ENCODE peak calls at places on chromosomes 6 and 20, in eight cellular contexts. D is IMR-90; L is Peyer's patch; I is neuronal stem cell; U is GM23338; R is psoas muscle; O is adipocyte; Z is CD8-positive, alpha-beta memory T cell. E is an unnamed sample. For H3K36me3, the result is how much of the 10 kb centered on the place peaks cover.

GRCh38 chr6:83311231-83311630 is 118.1 kb downstream of the RWDD2A start:
- DNase-seq in D (peak), L (no peak), I (no peak), U (no peak), R (no peak), O (no peak), Z (no peak), E (no peak)

GRCh38 chr20:45014671-45015415 is 48.5 kb downstream of the STK4 start:
- DNase-seq in D (peak), L (no peak), I (no peak), U (no peak), R (no peak), O (peak), Z (no peak), E (no peak)

GRCh38 chr6:13559251-13559650 is 15.2 kb upstream of the SIRT5 start:
- DNase-seq in D (no peak), L (no peak), I (no peak), U (no peak), R (no peak), O (no peak), Z (no peak), E (no peak)

GRCh38 chr6:168684471-168684870 is 243.5 kb downstream of the SMOC2 start:
- DNase-seq in D (no peak), L (no peak), I (no peak), U (no peak), R (no peak), O (no peak), Z (no peak), E (no peak)

GRCh38 chr6:126720326-126720725 is 380.4 kb downstream of the CENPW start:
- DNase-seq in D (peak), L (no peak), I (no peak), U (no peak), R (no peak), O (peak), Z (no peak), E (no peak)

GRCh38 chr20:56516631-56517030 is 7.9 kb upstream of the FAM209A start:
- DNase-seq in D (no peak), L (no peak), I (no peak), U (no peak), R (no peak), O (no peak), Z (no peak), E (no peak)

GRCh38 chr20:44832724-44833123 is 22.4 kb upstream of the RIMS4 start:
- DNase-seq in D (no peak), L (no peak), I (no peak), U (peak), R (no peak), O (peak), Z (no peak), E (no peak)

GRCh38 chr20:61915101-61915500 is 150.6 kb downstream of the TAF4 start:
- DNase-seq in D (no peak), L (no peak), I (no peak), U (no peak), R (no peak), O (no peak), Z (no peak), E (no peak)

GRCh38 chr6:135938588-135939215 is 87.2 kb downstream of the PDE7B start:
- DNase-seq in D (peak), L (no peak), I (no peak), U (peak), R (peak), O (peak), Z (no peak), E (no peak)

GRCh38 chr6:27332692-27333641 is 20.9 kb upstream of the POM121L2 start:
- DNase-seq in D (peak), L (no peak), I (peak), U (peak), R (no peak), O (peak), Z (peak), E (no peak)

GRCh38 chr6:136016228-136017225 is 165.0 kb downstream of the PDE7B start:
- DNase-seq in D (no peak), L (no peak), I (no peak), U (no peak), R (no peak), O (no peak), Z (no peak), E (no peak)

GRCh38 chr6:132369526-132369925 is 31.7 kb downstream of the MOXD1 start:
- DNase-seq in D (peak), L (no peak), I (no peak), U (no peak), R (no peak), O (peak), Z (no peak), E (no peak)
- H3K4me3 ChIP-seq in D (no peak), L (no peak), I (no peak), U (no peak), R (no peak), O (peak), Z (no peak), E (no peak)

DNA sequence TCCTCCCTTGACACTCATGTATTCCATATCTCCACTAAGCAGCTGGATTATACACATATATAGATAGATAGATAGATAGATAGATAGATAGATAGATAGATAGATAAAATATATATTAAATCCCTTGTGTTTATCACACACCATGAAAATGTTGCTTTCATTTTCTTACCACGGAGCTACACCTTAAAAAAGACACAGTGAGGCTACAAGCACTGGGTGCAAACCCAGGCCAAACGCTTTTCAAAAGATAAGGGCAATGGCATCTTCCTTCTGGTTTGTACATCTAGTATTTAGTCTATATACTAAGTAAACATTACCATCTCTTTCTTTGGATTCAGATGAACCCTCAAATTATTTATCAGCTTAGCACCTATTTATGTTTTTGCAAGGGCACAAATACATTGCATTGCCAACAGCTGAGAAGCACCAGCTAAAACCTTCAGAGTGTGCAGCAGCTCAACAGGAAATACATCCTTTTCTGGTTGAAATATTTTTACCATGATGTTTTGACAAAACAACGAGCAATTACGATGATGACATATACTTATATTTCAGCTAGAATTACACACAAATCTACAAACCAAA is 377.2 kb downstream of the ESR1 start:
- DNase-seq in D (no peak), L (no peak), I (no peak), U (no peak), R (no peak), O (peak), Z (no peak), E (no peak)
- H3K36me3 ChIP-seq in D (under half), L (under half), I (under half), U (under half), R (under half), O (under half), Z (under half), E (under half)

GRCh38 chr20:46343358-46344357 is 35.4 kb upstream of the CDH22 start:
- DNase-seq in D (no peak), L (no peak), I (no peak), U (no peak), R (no peak), O (no peak), Z (no peak), E (no peak)

GRCh38 chr20:46341374-46342044 is 33.2 kb upstream of the CDH22 start:
- DNase-seq in D (no peak), L (no peak), I (peak), U (no peak), R (no peak), O (no peak), Z (no peak), E (no peak)

GRCh38 chr20:46342045-46342378 is 33.7 kb upstream of the CDH22 start:
- DNase-seq in D (no peak), L (no peak), I (no peak), U (no peak), R (no peak), O (no peak), Z (no peak), E (no peak)

GRCh38 chr20:46344488-46345162 is 36.3 kb upstream of the CDH22 start:
- DNase-seq in D (no peak), L (no peak), I (no peak), U (no peak), R (no peak), O (no peak), Z (no peak), E (no peak)

GRCh38 chr20:46342451-46343357 is 34.4 kb upstream of the CDH22 start:
- DNase-seq in D (no peak), L (no peak), I (no peak), U (no peak), R (no peak), O (no peak), Z (no peak), E (no peak)
- H3K4me3 ChIP-seq in D (no peak), L (no peak), I (no peak), U (no peak), R (peak), O (no peak), Z (peak), E (no peak)

DNA sequence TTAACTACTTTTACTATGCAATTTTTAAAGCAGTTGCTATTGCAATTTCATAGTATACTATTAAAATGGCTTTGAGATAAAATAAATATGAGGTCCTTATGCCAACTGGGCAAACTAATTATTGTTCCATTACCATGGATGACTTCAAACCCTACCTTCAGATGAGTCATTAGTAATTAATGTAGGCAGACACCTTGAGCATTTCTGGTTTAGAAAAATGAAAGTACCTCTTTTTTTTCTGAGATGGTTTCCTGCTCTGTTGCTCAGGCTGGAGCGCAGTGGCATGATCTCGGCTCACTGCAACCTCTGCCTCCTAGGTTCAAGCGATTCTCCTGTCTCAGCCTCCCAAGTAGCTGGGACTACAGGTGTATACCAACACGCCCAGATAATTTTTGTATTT is 11.9 kb downstream of the ASF1A start:
- DNase-seq in D (no peak), L (no peak), I (no peak), U (no peak), R (no peak), O (no peak), Z (no peak), E (no peak)
- H3K36me3 ChIP-seq in D (under half), L (under half), I (half or more), U (half or more), R (half or more), O (half or more), Z (under half), E (under half)

GRCh38 chr6:8282380-8282779 is 153.0 kb downstream of the SLC35B3 start:
- DNase-seq in D (no peak), L (no peak), I (no peak), U (no peak), R (no peak), O (no peak), Z (no peak), E (no peak)

GRCh38 chr6:8276148-8276547 is 159.2 kb downstream of the SLC35B3 start:
- DNase-seq in D (no peak), L (no peak), I (no peak), U (no peak), R (no peak), O (no peak), Z (no peak), E (no peak)

GRCh38 chr6:8277769-8278168 is 157.6 kb downstream of the SLC35B3 start:
- DNase-seq in D (no peak), L (no peak), I (no peak), U (peak), R (no peak), O (no peak), Z (no peak), E (no peak)

GRCh38 chr6:8278562-8278961 is 156.8 kb downstream of the SLC35B3 start:
- DNase-seq in D (no peak), L (no peak), I (no peak), U (no peak), R (no peak), O (no peak), Z (no peak), E (no peak)

DNA sequence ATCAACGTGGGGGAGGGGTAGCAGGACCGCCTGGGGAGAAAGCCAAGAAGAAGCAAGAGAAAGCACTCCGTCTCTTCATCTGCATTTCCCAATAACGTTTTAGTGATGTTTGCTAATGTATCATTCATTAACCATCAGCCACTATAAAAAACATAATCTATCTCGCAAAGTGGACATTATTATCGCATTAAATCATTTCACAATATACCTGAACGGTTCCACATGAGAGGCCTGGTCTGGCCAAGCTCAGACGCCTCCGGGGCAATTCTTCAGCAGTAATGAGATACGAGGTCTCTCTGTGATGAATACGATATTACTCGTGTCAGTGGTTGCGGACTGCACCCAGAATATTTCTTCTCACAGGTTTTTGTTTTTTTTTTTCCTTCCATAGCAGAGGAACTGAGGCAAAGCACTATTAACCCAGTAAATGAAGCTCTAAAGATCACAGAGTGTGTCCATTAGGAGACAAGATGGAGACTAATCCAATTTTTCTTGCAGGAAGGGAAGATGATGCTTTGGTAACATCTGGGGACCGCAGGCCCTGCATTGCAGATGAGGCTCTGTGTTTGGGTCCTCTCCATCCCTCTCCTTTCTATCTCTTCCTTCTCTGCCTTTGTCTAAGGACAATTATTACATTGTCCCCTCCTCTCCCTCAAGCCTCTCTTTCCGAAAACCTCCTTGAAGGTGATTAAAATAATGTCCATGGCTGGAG is 156.1 kb downstream of the SLC35B3 start:
- DNase-seq in D (no peak), L (no peak), I (no peak), U (peak), R (no peak), O (no peak), Z (no peak), E (no peak)
- H3K4me3 ChIP-seq in D (no peak), L (no peak), I (no peak), U (no peak), R (no peak), O (no peak), Z (no peak), E (no peak)

DNA sequence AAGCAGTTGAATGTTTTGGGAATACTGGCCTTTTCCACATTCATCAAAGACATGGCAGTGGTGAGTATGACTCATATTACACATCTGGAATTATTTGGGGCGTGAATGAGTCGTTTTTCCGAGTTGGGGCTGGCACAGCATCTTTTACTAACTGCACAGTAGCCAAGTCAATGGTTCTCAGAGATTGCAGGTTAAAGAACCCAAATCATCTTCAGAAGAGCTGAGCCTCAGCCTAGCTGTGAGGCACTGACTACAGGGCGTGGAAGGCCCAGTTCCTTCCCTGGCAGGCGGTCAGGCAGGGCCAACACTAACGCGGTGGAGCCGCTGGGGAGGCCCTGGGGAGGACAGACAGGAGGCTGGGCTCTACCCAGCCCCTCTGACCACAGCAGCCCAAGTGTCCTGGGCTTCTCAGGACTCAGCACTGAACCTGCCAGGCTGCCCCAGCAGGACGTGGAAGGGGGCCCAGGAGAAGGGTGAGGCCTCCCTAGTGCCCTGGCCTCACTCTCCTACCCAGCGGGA is 20.1 kb upstream of the HELZ2 start:
- DNase-seq in D (peak), L (no peak), I (no peak), U (no peak), R (no peak), O (peak), Z (no peak), E (no peak)
- H3K36me3 ChIP-seq in D (half or more), L (under half), I (half or more), U (under half), R (half or more), O (half or more), Z (under half), E (under half)

DNA sequence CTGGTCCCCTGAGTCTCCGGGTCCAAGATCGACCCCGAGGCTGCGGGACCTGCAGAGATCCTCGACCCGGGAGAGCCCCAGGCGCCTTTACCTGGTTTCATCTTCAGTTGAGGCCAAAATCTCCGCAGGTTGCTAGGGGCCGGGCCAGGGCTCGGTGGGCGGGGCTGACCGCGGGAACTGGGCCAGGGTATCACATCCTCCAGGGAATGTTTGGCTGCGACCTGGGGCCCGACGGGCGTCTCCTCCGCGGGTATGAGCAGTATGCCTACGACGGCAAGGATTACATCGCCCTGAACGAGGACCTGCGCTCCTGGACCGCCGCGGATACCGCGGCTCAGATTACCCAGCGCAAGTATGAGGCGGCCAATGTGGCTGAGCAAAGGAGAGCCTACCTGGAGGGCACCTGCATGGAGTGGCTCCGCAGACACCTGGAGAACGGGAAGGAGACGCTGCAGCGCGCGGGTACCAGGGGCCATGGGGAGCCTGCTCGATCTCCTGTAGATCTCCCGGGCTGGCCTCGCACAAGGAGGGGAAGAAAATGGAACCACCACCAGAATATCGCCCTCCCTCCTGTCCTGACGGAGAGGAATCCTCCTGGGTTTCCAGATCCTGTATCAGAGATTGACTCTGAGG is 53.8 kb upstream of the POLR1H start:
- DNase-seq in D (no peak), L (no peak), I (no peak), U (peak), R (peak), O (peak), Z (no peak), E (peak)
- H3K4me3 ChIP-seq in D (peak), L (peak), I (peak), U (peak), R (peak), O (peak), Z (peak), E (peak)

DNA sequence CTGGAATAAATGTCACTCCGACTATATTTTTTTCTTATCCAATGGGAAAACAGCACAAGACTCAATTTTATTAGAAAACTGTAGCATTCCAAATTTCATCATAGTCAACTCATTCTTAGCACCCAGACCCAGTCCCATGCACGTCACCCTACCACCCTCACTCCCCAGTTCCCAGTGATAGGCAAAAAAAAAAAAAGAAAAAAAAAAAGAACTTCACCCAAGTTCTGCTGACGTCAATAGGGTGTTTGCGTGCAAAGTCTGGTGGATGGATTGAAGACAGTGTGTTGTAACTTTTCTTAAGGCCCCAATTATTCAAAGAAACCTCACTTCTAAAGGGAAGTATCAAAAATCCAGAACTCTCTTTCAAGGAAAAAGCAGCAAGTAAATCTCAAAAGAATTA is 213.9 kb upstream of the PRDM1 start:
- DNase-seq in D (peak), L (no peak), I (no peak), U (no peak), R (no peak), O (no peak), Z (no peak), E (peak)
- H3K36me3 ChIP-seq in D (under half), L (under half), I (under half), U (under half), R (under half), O (under half), Z (under half), E (under half)

E was measured in aorta.